ENCODE peak calls at places on chromosomes 16 and 17, in nine cellular contexts. W, T, H, S, P, F, B, A and Y are unnamed samples.
A peak's percentile ranks its signal among the peaks of the same experiment; 100 is the strongest.

GRCh38 chr16:27470567-27471431 is 68.8 kb downstream of the IL21R start:
- DNase-seq in W (peak; percentile 84), T (no peak), H (peak; percentile 74), S (no peak), P (no peak), F (no peak), B (no peak), A (no peak), Y (no peak)

GRCh38 chr17:792277-792676 is 10.1 kb downstream of the MRM3 start:
- DNase-seq in W (no peak), T (no peak), H (peak; percentile 56), S (no peak), P (no peak), F (no peak), B (no peak), A (no peak), Y (no peak)

GRCh38 chr17:43791589-43791988 is 11.4 kb downstream of the CFAP97D1 start:
- DNase-seq in W (peak; percentile 65), T (no peak), H (peak; percentile 49), S (peak; percentile 60), P (no peak), F (no peak), B (no peak), A (peak; percentile 90), Y (no peak)

GRCh38 chr17:8494021-8494420 is 58.3 kb downstream of the NDEL1 start:
- DNase-seq in W (no peak), T (no peak), H (no peak), S (no peak), P (no peak), F (no peak), B (no peak), A (no peak), Y (no peak)

GRCh38 chr17:63932008-63932561 is at the start of gene CD79B:
- DNase-seq in W (no peak), T (peak; percentile 74), H (no peak), S (no peak), P (peak; percentile 45), F (peak; percentile 19), B (no peak), A (no peak), Y (no peak)

GRCh38 chr16:47928008-47928407 is 227.8 kb downstream of the ABCC12 start:
- DNase-seq in W (no peak), T (peak; percentile 12), H (no peak), S (no peak), P (no peak), F (no peak), B (no peak), A (no peak), Y (no peak)

GRCh38 chr16:68786685-68787418 is 49.8 kb downstream of the CDH1 start:
- DNase-seq in W (peak; percentile 84), T (no peak), H (peak; percentile 44), S (peak; percentile 73), P (no peak), F (no peak), B (no peak), A (peak; percentile 95), Y (peak; percentile 37)

GRCh38 chr17:61904094-61904710 is 23.6 kb downstream of the INTS2 start:
- DNase-seq in W (no peak), T (peak; percentile 60), H (no peak), S (no peak), P (peak; percentile 22), F (no peak), B (no peak), A (no peak), Y (no peak)

GRCh38 chr16:12675852-12676251 is 127.8 kb downstream of the CPPED1 start:
- DNase-seq in W (peak; percentile 53), T (no peak), H (peak; percentile 75), S (no peak), P (no peak), F (no peak), B (no peak), A (no peak), Y (no peak)

GRCh38 chr17:4604111-4604644 is 19.8 kb downstream of the SMTNL2 start:
- DNase-seq in W (peak; percentile 34), T (no peak), H (peak; percentile 62), S (peak; percentile 61), P (no peak), F (no peak), B (no peak), A (no peak), Y (peak; percentile 21)

GRCh38 chr17:35765086-35765710 is 4.5 kb downstream of the C17orf50 start:
- DNase-seq in W (peak; percentile 16), T (no peak), H (no peak), S (no peak), P (no peak), F (no peak), B (no peak), A (no peak), Y (no peak)